ENCODE peak calls at places on chromosomes 3 and 15, in five cellular contexts. K is germinal center, T is A549, A is stomach, C is HT-29. W is an unnamed sample.

GRCh38 chr3:169668081-169668956 is 4.8 kb upstream of the MECOM start:
- DNase-seq in K (peak; percentile 43), T (no peak), A (peak; percentile 64), C (peak; percentile 81), W (peak; percentile 54)

GRCh38 chr3:137767146-137768020 is 3.3 kb downstream of the SOX14 start:
- DNase-seq in K (no peak), T (no peak), A (no peak), C (no peak), W (no peak)

GRCh38 chr15:37794947-37795346 is 139.5 kb upstream of the TMCO5A start:
- DNase-seq in K (no peak), T (no peak), A (no peak), C (no peak), W (no peak)

GRCh38 chr15:51878446-51879386 is 49.3 kb downstream of the TMOD3 start:
- DNase-seq in K (no peak), T (no peak), A (no peak), C (peak; percentile 84), W (peak; percentile 78)

GRCh38 chr15:45704329-45705249 is 69.8 kb downstream of the SQOR start:
- DNase-seq in K (no peak), T (no peak), A (no peak), C (peak; percentile 35), W (no peak)

GRCh38 chr3:157982359-157982758 is 123.9 kb downstream of the SHOX2 start:
- DNase-seq in K (no peak), T (no peak), A (no peak), C (no peak), W (peak; percentile 4)

GRCh38 chr15:32878342-32878741 is 160.5 kb downstream of the GREM1 start:
- DNase-seq in K (no peak), T (no peak), A (no peak), C (no peak), W (peak; percentile 55)

GRCh38 chr3:127489357-127489756 is 101.2 kb downstream of the TPRA1 start:
- DNase-seq in K (no peak), T (no peak), A (no peak), C (no peak), W (no peak)

GRCh38 chr3:127475364-127475763 is 115.2 kb downstream of the TPRA1 start:
- DNase-seq in K (no peak), T (no peak), A (no peak), C (no peak), W (no peak)

GRCh38 chr3:45943207-45943846 is at the start of gene CXCR6:
- DNase-seq in K (no peak), T (no peak), A (no peak), C (no peak), W (no peak)

GRCh38 chr15:25171111-25171811 is 216.5 kb downstream of the SNRPN start:
- DNase-seq in K (no peak), T (no peak), A (no peak), C (no peak), W (no peak)

GRCh38 chr15:30990451-30991300 is 752 bp downstream of the MTMR10 start:
- DNase-seq in K (peak; percentile 44), T (peak; percentile 18), A (no peak), C (peak; percentile 67), W (peak; percentile 41)

GRCh38 chr3:50237754-50238548 is 1.9 kb downstream of the GNAI2 start:
- DNase-seq in K (peak; percentile 88), T (no peak), A (peak; percentile 77), C (peak; percentile 53), W (peak; percentile 86)

GRCh38 chr3:45677045-45677436 is 12.2 kb upstream of the SACM1L start:
- DNase-seq in K (peak; percentile 33), T (peak; percentile 18), A (no peak), C (no peak), W (peak; percentile 69)

GRCh38 chr15:38164507-38164906 is 88.1 kb upstream of the SPRED1 start:
- DNase-seq in K (no peak), T (no peak), A (no peak), C (no peak), W (no peak)

GRCh38 chr3:72630614-72631344 is 217.5 kb downstream of the SHQ1 start:
- DNase-seq in K (no peak), T (no peak), A (no peak), C (no peak), W (no peak)

GRCh38 chr15:57596978-57597377 is 5.3 kb downstream of the MYZAP start:
- DNase-seq in K (no peak), T (no peak), A (no peak), C (no peak), W (peak; percentile 31)

GRCh38 chr15:79560384-79560783 is 128.2 kb downstream of the MINAR1 start:
- DNase-seq in K (no peak), T (no peak), A (no peak), C (no peak), W (no peak)

GRCh38 chr3:27800261-27800660 is 78.1 kb upstream of the EOMES start:
- DNase-seq in K (no peak), T (no peak), A (no peak), C (no peak), W (no peak)

GRCh38 chr3:184361932-184362667 is 590 bp downstream of the POLR2H start:
- DNase-seq in K (peak; percentile 36), T (peak; percentile 36), A (peak; percentile 66), C (peak; percentile 86), W (peak; percentile 83)

GRCh38 chr3:87173776-87174175 is 53.3 kb upstream of the CHMP2B start:
- DNase-seq in K (no peak), T (no peak), A (no peak), C (no peak), W (no peak)

GRCh38 chr15:63421433-63421832 is 39.8 kb upstream of the CA12 start:
- DNase-seq in K (no peak), T (no peak), A (no peak), C (no peak), W (no peak)

GRCh38 chr15:57334257-57334656 is 42.0 kb upstream of the CGNL1 start:
- DNase-seq in K (no peak), T (no peak), A (peak; percentile 44), C (peak; percentile 85), W (peak; percentile 65)

GRCh38 chr15:82126346-82126745 is 80.5 kb upstream of the MEX3B start:
- DNase-seq in K (no peak), T (no peak), A (no peak), C (no peak), W (peak; percentile 34)

GRCh38 chr15:65189102-65189740 is 4.1 kb upstream of the CLPX start:
- DNase-seq in K (no peak), T (peak; percentile 79), A (no peak), C (peak; percentile 82), W (peak; percentile 52)

GRCh38 chr3:101689291-101689690 is 2.8 kb upstream of the RPL24 start:
- DNase-seq in K (no peak), T (no peak), A (no peak), C (no peak), W (no peak)

GRCh38 chr3:148815736-148816135 is 11.9 kb upstream of the CPB1 start:
- DNase-seq in K (no peak), T (no peak), A (no peak), C (no peak), W (no peak)

GRCh38 chr15:33201376-33202189 is 7.1 kb upstream of the FMN1 start:
- DNase-seq in K (peak; percentile 30), T (peak; percentile 96), A (peak; percentile 71), C (peak; percentile 91), W (peak; percentile 96)